ENCODE peak calls at places on chromosomes 5 and 9, in eight cellular contexts. U is IMR-90, R is A549, B is uterus, X is gastrocnemius medialis, C is ovary, S is heart left ventricle, P is HepG2. Y is an unnamed sample.

GRCh38 chr9:98549401-98549800 is 159.3 kb downstream of the GABBR2 start:
- DNase-seq in S (no peak), X (no peak), U (no peak), C (no peak), R (no peak), B (no peak), P (no peak), Y (no peak)

GRCh38 chr9:32899181-32899580 is 102.2 kb downstream of the APTX start:
- DNase-seq in X (no peak), R (no peak), C (no peak), S (no peak), P (no peak), B (no peak), U (no peak), Y (no peak)

GRCh38 chr9:37908283-37908682 is 4.4 kb upstream of the SLC25A51 start:
- DNase-seq in S (no peak), B (no peak), P (no peak), U (no peak), C (no peak), R (no peak), X (no peak), Y (no peak)

GRCh38 chr5:111805071-111805470 is 48.1 kb upstream of the NREP start:
- DNase-seq in S (no peak), R (no peak), X (no peak), B (no peak), C (no peak), P (no peak), U (no peak), Y (no peak)

GRCh38 chr5:93503598-93504067 is 77.4 kb downstream of the NR2F1-AS1 start:
- DNase-seq in U (peak; percentile 97), C (no peak), R (peak; percentile 1), P (peak; percentile 3), B (no peak), X (no peak), S (no peak), Y (no peak)

GRCh38 chr5:3622961-3623360 is 27.3 kb downstream of the IRX1 start:
- DNase-seq in C (no peak), U (no peak), P (no peak), X (no peak), B (no peak), R (no peak), S (no peak), Y (no peak)

GRCh38 chr5:138490648-138491283 is 25.5 kb downstream of the EGR1 start:
- DNase-seq in S (no peak), B (no peak), C (no peak), U (no peak), R (no peak), X (no peak), P (no peak), Y (no peak)

GRCh38 chr9:75185585-75186170 is 97.4 kb downstream of the OSTF1 start:
- DNase-seq in U (no peak), R (peak; percentile 29), B (no peak), C (no peak), P (peak; percentile 16), X (no peak), S (no peak), Y (no peak)

GRCh38 chr5:131649160-131649559 is 14.1 kb upstream of the RAPGEF6 start:
- DNase-seq in B (no peak), U (peak; percentile 58), P (no peak), X (no peak), C (no peak), S (no peak), R (no peak), Y (no peak)

GRCh38 chr9:128946544-128946943 is 859 bp downstream of the DOLK start:
- DNase-seq in X (no peak), C (no peak), R (no peak), P (no peak), B (no peak), U (no peak), S (no peak), Y (no peak)

GRCh38 chr5:122154910-122155309 is 25.6 kb downstream of the ZNF474 start:
- DNase-seq in P (no peak), S (no peak), X (peak; percentile 51), C (no peak), B (no peak), U (peak; percentile 89), R (no peak), Y (no peak)

DNA sequence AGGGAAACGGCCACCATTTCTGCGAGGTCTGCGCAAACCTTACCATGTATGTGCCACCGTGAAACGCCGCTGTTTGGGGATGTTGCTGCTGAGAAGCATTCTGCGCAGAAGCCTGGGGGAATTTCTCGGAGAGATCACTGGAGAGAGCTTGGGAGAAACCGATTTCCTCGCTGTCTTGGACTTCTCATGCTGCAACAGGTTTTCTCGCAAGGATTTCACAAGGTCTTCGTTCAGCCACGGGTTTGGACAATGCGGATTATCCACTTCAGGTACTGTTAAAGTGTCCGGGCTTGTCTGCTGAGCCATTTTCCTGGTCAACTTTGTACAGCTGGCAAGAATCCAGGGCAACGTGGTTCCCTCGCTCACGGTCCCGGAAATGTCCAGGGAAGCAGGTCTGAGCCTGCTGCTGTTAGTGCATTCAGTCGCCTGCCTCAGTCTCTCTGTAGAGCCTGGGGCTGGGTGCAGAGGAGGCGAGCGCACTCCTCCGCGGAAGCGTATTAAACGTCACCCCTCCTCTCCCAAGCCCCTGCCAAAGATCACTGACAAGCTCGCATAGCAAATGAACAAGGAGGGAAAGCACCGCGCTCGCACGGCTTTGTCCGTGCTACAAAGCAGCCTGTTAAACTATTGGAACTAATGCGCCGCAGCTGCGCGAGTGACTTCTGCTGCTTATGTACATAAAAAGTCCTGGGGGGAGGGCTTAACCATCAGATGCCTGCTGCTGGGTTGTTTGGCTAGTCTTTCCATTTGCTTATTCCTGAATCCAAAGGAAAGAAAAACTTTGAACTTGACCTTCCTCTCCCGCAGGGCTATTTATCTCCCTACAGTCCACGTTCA is 125.1 kb downstream of the PDE4D start:
- DNase-seq in R (no peak), P (peak; percentile 77), X (no peak), B (peak; percentile 66), U (peak; percentile 33), S (peak; percentile 57), C (peak; percentile 21), Y (peak; percentile 23)
- TF ChIP-seq POLR2A in R (peak; percentile 13), P (no peak), X (no peak), B (no peak), U (no peak), S (no peak), C (no peak), Y (no peak)

GRCh38 chr9:130043654-130044623 is 950 bp upstream of the FNBP1 start:
- DNase-seq in B (peak; percentile 75), P (peak; percentile 83), R (no peak), U (peak; percentile 46), S (no peak), X (peak; percentile 43), C (peak; percentile 73), Y (peak; percentile 53)
- TF ChIP-seq CTCF in B (peak; percentile 19), P (peak; percentile 46), R (no peak), U (peak; percentile 17), S (no peak), X (peak; percentile 22), C (no peak), Y (no peak)

GRCh38 chr9:112750111-112750766 is at the start of gene SNX30:
- DNase-seq in S (peak; percentile 91), X (peak; percentile 81), U (peak; percentile 85), P (peak; percentile 79), R (peak; percentile 84), C (peak; percentile 92), B (peak; percentile 87), Y (peak; percentile 91)

GRCh38 chr9:112748041-112748440 is 2.5 kb upstream of the SNX30 start:
- DNase-seq in X (no peak), S (no peak), P (no peak), U (no peak), R (no peak), B (no peak), C (no peak), Y (no peak)

GRCh38 chr9:112751059-112751795 is 667 bp downstream of the SNX30 start:
- DNase-seq in S (peak; percentile 31), B (peak; percentile 40), C (peak; percentile 58), U (peak; percentile 87), R (peak; percentile 64), P (peak; percentile 78), X (peak; percentile 24), Y (peak; percentile 41)

GRCh38 chr9:112752334-112753110 is 2.0 kb downstream of the SNX30 start:
- DNase-seq in P (no peak), X (no peak), B (no peak), C (no peak), U (no peak), S (no peak), R (no peak), Y (no peak)

DNA sequence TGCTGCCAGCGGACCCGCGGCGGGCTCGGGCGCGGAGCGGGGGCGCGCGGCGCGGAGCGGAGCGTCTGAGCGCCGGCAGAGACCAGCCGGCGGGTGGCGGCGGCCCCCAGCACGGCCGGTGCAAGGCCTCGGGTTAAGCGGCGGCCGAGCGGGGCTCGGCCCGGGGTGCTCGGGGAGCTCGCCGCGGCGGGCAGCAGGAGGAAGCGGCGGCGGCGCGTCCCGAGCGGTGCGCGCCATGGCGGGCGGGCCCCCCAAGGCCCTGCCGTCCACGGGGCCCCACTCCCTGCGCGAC is 153 bp downstream of the SNX30 start:
- DNase-seq in X (no peak), U (no peak), S (no peak), B (no peak), C (no peak), R (no peak), P (no peak), Y (no peak)
- TF ChIP-seq POLR2A in X (peak; percentile 61), U (peak; percentile 34), S (no peak), B (no peak), C (no peak), R (no peak), P (no peak), Y (no peak)

GRCh38 chr9:978117-978830 is 1.8 kb downstream of the DMRT3 start:
- DNase-seq in P (no peak), S (no peak), B (no peak), U (no peak), X (no peak), C (no peak), R (no peak), Y (no peak)

GRCh38 chr9:975740-976257 is 656 bp upstream of the DMRT3 start:
- DNase-seq in P (no peak), X (no peak), U (no peak), S (no peak), C (no peak), B (no peak), R (no peak), Y (no peak)

GRCh38 chr9:977361-978116 is 1.1 kb downstream of the DMRT3 start:
- DNase-seq in U (no peak), S (no peak), R (no peak), X (no peak), B (no peak), C (no peak), P (no peak), Y (no peak)

GRCh38 chr9:976258-976804 is at the start of gene DMRT3:
- DNase-seq in B (no peak), X (no peak), U (no peak), S (no peak), P (no peak), C (no peak), R (no peak), Y (no peak)

DNA sequence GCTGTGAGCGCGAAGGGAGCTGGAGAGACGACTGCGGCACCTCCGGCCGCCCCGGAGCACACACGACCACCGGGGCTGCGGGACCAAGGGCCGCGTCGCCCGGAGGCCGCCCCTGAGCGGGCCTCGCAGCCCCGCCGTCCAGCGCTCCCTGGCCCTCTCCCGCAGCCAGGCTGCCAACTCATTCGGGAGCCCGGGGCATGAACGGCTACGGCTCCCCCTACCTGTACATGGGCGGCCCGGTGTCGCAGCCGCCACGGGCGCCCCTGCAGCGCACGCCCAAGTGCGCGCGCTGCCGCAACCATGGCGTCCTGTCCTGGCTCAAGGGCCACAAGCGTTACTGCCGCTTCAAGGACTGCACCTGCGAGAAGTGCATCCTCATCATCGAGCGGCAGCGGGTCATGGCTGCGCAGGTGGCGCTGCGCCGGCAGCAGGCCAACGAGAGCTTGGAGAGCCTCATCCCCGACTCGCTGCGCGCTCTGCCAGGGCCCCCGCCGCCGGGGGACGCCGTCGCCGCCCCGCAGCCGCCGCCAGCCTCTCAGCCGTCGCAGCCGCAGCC is 428 bp downstream of the DMRT3 start:
- DNase-seq in S (no peak), C (no peak), B (no peak), P (no peak), X (no peak), U (no peak), R (peak; percentile 30), Y (no peak)
- TF ChIP-seq CTCF in S (no peak), C (no peak), B (no peak), P (no peak), X (no peak), U (no peak), R (peak; percentile 16), Y (no peak)